ENCODE peak calls at places on chromosomes 3 and 15, in four cellular contexts. W, Y, A and S are unnamed samples.

GRCh38 chr3:109025896-109026295 is 72.2 kb upstream of the GUCA1C start:
- DNase-seq in Y (no peak), A (no peak), W (no peak), S (no peak)

GRCh38 chr15:84600331-84600686 is 500 bp upstream of the ZSCAN2 start:
- DNase-seq in W (peak), Y (peak), A (peak), S (no peak)

GRCh38 chr15:70025413-70026296 is 72.1 kb downstream of the TLE3 start:
- DNase-seq in W (no peak), Y (no peak), A (no peak), S (no peak)

GRCh38 chr15:36066757-36067156 is 512.7 kb upstream of the CDIN1 start:
- DNase-seq in W (no peak), Y (no peak), A (no peak), S (no peak)

GRCh38 chr3:161914703-161915102 is 418.1 kb downstream of the OTOL1 start:
- DNase-seq in A (peak), W (peak), Y (peak), S (peak)

GRCh38 chr3:122942937-122943827 is 84.4 kb downstream of the SEMA5B start:
- DNase-seq in Y (peak), A (peak), W (peak), S (peak)

GRCh38 chr3:44883999-44884431 is 9.6 kb downstream of the TGM4 start:
- DNase-seq in W (peak), Y (no peak), A (peak), S (no peak)

GRCh38 chr3:11140054-11140712 is 14.1 kb upstream of the HRH1 start:
- DNase-seq in A (no peak), Y (no peak), W (no peak), S (peak)

GRCh38 chr15:88401972-88402656 is 65.1 kb downstream of the MRPL46 start:
- DNase-seq in W (no peak), Y (no peak), A (no peak), S (no peak)

GRCh38 chr15:97875513-97876285 is 84.8 kb upstream of the ARRDC4 start:
- DNase-seq in Y (no peak), A (no peak), W (no peak), S (peak)

GRCh38 chr3:153338487-153338886 is 176.5 kb downstream of the RAP2B start:
- DNase-seq in W (no peak), A (no peak), Y (no peak), S (no peak)

GRCh38 chr15:49174902-49175301 is 4.9 kb downstream of the GALK2 start:
- DNase-seq in A (no peak), W (no peak), Y (no peak), S (no peak)

GRCh38 chr3:84175449-84175848 is 783.3 kb upstream of the CADM2 start:
- DNase-seq in A (no peak), Y (no peak), W (no peak), S (no peak)

GRCh38 chr3:18830087-18830486 is 318.2 kb upstream of the KCNH8 start:
- DNase-seq in A (no peak), W (no peak), Y (no peak), S (no peak)

GRCh38 chr3:125143982-125144652 is 68.4 kb downstream of the SLC12A8 start:
- DNase-seq in W (no peak), Y (no peak), A (no peak), S (no peak)

GRCh38 chr3:111714305-111714704 is 119.2 kb upstream of the ZBED2 start:
- DNase-seq in Y (no peak), A (peak), W (peak), S (no peak)

GRCh38 chr3:52128118-52128683 is 26.0 kb downstream of the POC1A start:
- DNase-seq in A (peak), Y (peak), W (peak), S (peak)

GRCh38 chr15:101528108-101528916 is 38.8 kb upstream of the PCSK6 start:
- DNase-seq in W (no peak), A (no peak), Y (no peak), S (no peak)

GRCh38 chr3:35224571-35225280 is 414.6 kb upstream of the ARPP21 start:
- DNase-seq in Y (no peak), A (no peak), W (no peak), S (no peak)

GRCh38 chr15:29461877-29462276 is 192.3 kb upstream of the NSMCE3 start:
- DNase-seq in Y (no peak), W (no peak), A (no peak), S (no peak)

GRCh38 chr3:25960776-25961175 is 170.9 kb downstream of the OXSM start:
- DNase-seq in Y (no peak), W (no peak), A (no peak), S (no peak)

GRCh38 chr3:185042357-185042756 is 110.5 kb downstream of the C3orf70 start:
- DNase-seq in W (no peak), A (no peak), Y (no peak), S (no peak)